ENCODE peak calls at places on chromosome 18, in five cellular contexts. U is trophoblast cell, E is IMR-90, H is neuronal stem cell, N is mesendoderm. Y is an unnamed sample.

GRCh38 chr18:32315881-32316280 is 126.0 kb downstream of the MEP1B start:
- DNase-seq in N (no peak), E (peak), H (no peak), U (no peak), Y (no peak)

GRCh38 chr18:45652703-45653490 is 37.6 kb downstream of the SLC14A2 start:
- DNase-seq in H (no peak), U (no peak), E (peak), N (no peak), Y (peak)

GRCh38 chr18:23701017-23701416 is 11.8 kb downstream of the LAMA3 start:
- DNase-seq in N (no peak), U (no peak), H (no peak), E (no peak), Y (no peak)

GRCh38 chr18:30086351-30086750 is 956.2 kb downstream of the DSC3 start:
- DNase-seq in H (no peak), N (peak), E (no peak), U (no peak), Y (no peak)

GRCh38 chr18:54149078-54149697 is 75.3 kb downstream of the MBD2 start:
- DNase-seq in E (peak), N (peak), U (peak), H (no peak), Y (peak)

GRCh38 chr18:33706391-33706790 is 128.4 kb downstream of the ASXL3 start:
- DNase-seq in N (no peak), E (peak), U (no peak), H (no peak), Y (peak)

GRCh38 chr18:1483386-1483785 is 578.7 kb downstream of the ADCYAP1 start:
- DNase-seq in H (no peak), E (no peak), N (no peak), U (no peak), Y (no peak)

GRCh38 chr18:59268722-59269562 is 4.3 kb downstream of the RAX start:
- DNase-seq in H (no peak), E (no peak), N (peak), U (peak), Y (peak)

GRCh38 chr18:23311346-23312103 is 141.6 kb upstream of the RIOK3 start:
- DNase-seq in E (peak), H (no peak), N (no peak), U (no peak), Y (peak)

GRCh38 chr18:3623769-3624545 is 174.0 kb downstream of the TGIF1 start:
- DNase-seq in U (peak), E (peak), N (peak), H (peak), Y (peak)

GRCh38 chr18:23158884-23159820 is 23.9 kb downstream of the CABLES1 start:
- DNase-seq in H (no peak), N (no peak), E (no peak), U (no peak), Y (no peak)

GRCh38 chr18:3985664-3986063 is 469.4 kb downstream of the DLGAP1 start:
- DNase-seq in U (no peak), H (no peak), E (peak), N (no peak), Y (peak)

GRCh38 chr18:55323051-55323994 is 264.7 kb downstream of the TCF4 start:
- DNase-seq in H (no peak), N (peak), U (no peak), E (peak), Y (peak)

GRCh38 chr18:76056467-76057194 is 438.4 kb downstream of the ZNF516 start:
- DNase-seq in N (no peak), H (no peak), U (no peak), E (no peak), Y (no peak)

GRCh38 chr18:23994361-23994902 is 20.1 kb upstream of the TTC39C start:
- DNase-seq in H (no peak), N (no peak), U (no peak), E (peak), Y (peak)

GRCh38 chr18:74921057-74921820 is 287.7 kb downstream of the PTGR3 start:
- DNase-seq in N (peak), H (no peak), E (no peak), U (no peak), Y (no peak)

GRCh38 chr18:72640552-72640951 is 96.4 kb upstream of the CBLN2 start:
- DNase-seq in U (no peak), N (no peak), H (no peak), E (no peak), Y (no peak)

GRCh38 chr18:35005963-35006577 is 35.1 kb upstream of the MAPRE2 start:
- DNase-seq in N (peak), U (peak), H (peak), E (peak), Y (peak)

GRCh38 chr18:73962251-73962650 is 185.4 kb downstream of the FBXO15 start:
- DNase-seq in N (no peak), H (no peak), E (peak), U (no peak), Y (no peak)

GRCh38 chr18:45522371-45522770 is 92.9 kb upstream of the SLC14A2 start:
- DNase-seq in N (no peak), E (peak), H (no peak), U (peak), Y (peak)

GRCh38 chr18:37492952-37493351 is 72.6 kb downstream of the CELF4 start:
- DNase-seq in U (no peak), H (no peak), N (no peak), E (no peak), Y (no peak)

GRCh38 chr18:23257686-23258565 is 122.6 kb downstream of the CABLES1 start:
- DNase-seq in H (no peak), U (no peak), E (peak), N (no peak), Y (peak)

GRCh38 chr18:25533088-25533676 is 181.2 kb upstream of the ZNF521 start:
- DNase-seq in H (no peak), U (peak), E (no peak), N (peak), Y (no peak)

GRCh38 chr18:58255701-58256311 is 211.8 kb downstream of the NEDD4L start:
- DNase-seq in N (no peak), H (no peak), E (no peak), U (no peak), Y (no peak)

GRCh38 chr18:58253318-58253717 is 209.3 kb downstream of the NEDD4L start:
- DNase-seq in E (no peak), H (no peak), U (no peak), N (no peak), Y (no peak)

GRCh38 chr18:58256316-58257080 is 212.5 kb downstream of the NEDD4L start:
- DNase-seq in E (no peak), H (no peak), U (no peak), N (no peak), Y (no peak)

GRCh38 chr18:58253871-58254270 is 209.8 kb downstream of the NEDD4L start:
- DNase-seq in H (no peak), E (no peak), U (peak), N (peak), Y (no peak)

DNA sequence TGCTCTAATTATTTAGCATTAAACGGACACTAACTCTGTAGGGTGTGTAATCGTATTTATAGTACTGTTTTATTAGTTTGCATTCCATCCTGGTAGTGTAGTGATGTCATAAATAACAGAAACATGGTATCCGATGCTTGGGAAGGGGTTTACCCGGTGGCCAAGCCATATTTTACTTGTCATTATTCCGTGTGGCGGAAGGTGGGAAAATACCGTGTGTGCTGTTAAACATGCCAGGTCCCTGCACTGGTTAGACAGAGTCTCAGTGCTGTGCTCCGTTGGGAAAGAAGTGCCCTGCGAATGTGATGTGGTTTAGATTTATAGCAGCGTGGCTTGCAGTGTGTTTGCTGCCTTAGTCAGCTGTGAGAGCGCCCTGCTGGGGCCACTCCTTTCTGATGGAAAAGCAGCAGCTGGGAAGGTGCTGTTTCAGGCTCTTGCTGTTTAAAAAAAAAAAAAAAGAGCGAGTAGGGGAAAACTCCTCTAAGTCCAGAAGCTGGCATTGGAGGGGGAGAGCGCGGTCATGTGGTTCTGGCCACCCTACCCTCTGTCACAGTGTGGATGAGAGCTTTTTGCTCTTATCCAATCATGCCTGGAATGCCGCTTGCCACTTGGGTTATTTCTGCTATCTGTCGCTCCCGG is 211.0 kb downstream of the NEDD4L start:
- DNase-seq in E (peak), H (no peak), N (peak), U (no peak), Y (peak)
- H4K8ac ChIP-seq in E (no peak), H (no peak), N (no peak), U (no peak), Y (peak)

GRCh38 chr18:79720359-79720733 is 40.7 kb downstream of the CTDP1 start:
- DNase-seq in N (peak), U (peak), H (no peak), E (no peak), Y (peak)

GRCh38 chr18:79723628-79724027 is 44.0 kb downstream of the CTDP1 start:
- DNase-seq in U (no peak), H (no peak), E (no peak), N (no peak), Y (no peak)

GRCh38 chr18:79724299-79725080 is 44.9 kb downstream of the CTDP1 start:
- DNase-seq in E (no peak), N (no peak), H (no peak), U (no peak), Y (no peak)

GRCh38 chr18:79725486-79725885 is 45.9 kb downstream of the CTDP1 start:
- DNase-seq in N (no peak), E (no peak), H (no peak), U (no peak), Y (no peak)

DNA sequence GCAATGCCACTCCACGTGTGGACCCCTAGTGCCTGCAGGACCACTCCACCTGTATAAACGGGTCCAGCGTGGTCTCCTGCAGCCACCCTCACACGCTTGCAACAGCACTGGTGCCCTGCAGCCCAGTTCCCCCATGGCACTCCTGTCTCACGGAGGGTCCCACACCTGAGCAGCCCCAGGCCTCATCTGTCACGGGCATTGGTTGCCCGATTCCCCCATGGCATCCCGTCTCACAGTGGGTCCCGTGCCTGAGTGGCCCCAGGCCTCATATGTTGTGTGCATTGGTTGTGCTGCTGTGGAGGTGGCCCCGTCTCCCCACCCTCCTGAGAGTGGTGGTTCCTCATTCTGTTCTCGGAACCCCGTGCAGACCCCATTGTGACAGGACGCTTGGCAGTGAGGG is 43.4 kb downstream of the CTDP1 start:
- DNase-seq in U (no peak), E (no peak), N (no peak), H (no peak), Y (no peak)
- H4K8ac ChIP-seq in U (no peak), E (no peak), N (no peak), H (no peak), Y (no peak)

GRCh38 chr18:63173983-63174382 is 145.6 kb downstream of the BCL2 start:
- DNase-seq in H (no peak), N (no peak), E (no peak), U (no peak), Y (no peak)
- H4K8ac ChIP-seq in H (no peak), N (no peak), E (no peak), U (no peak), Y (no peak)

DNA sequence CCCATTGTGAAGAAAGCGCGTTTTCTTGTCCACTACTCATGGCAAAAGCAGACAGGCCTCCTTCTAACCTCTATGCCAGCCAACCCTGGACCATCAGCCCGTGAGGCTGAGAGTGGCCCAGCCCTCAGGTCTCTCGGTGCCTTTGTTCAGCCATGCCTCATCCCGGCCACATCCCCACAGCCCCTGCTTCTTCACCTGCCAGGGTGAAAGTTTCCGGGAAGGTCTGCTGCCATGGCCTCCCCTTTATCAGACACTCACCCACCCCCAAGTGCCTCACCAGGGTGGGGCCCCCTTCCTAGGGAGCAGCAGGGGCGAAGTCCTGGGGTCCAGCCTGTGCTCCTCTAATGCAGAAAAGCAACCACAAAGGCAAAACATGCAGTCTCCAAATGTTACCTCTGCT is 478.4 kb upstream of the SALL3 start:
- DNase-seq in N (no peak), U (no peak), H (no peak), E (no peak), Y (no peak)
- H4K8ac ChIP-seq in N (no peak), U (no peak), H (no peak), E (no peak), Y (no peak)

GRCh38 chr18:39660141-39660540 is 2094.5 kb upstream of the CELF4 start:
- DNase-seq in N (no peak), E (peak), H (no peak), U (peak), Y (no peak)

GRCh38 chr18:39667905-39668304 is 2102.3 kb upstream of the CELF4 start:
- DNase-seq in H (no peak), E (peak), U (no peak), N (no peak), Y (no peak)

DNA sequence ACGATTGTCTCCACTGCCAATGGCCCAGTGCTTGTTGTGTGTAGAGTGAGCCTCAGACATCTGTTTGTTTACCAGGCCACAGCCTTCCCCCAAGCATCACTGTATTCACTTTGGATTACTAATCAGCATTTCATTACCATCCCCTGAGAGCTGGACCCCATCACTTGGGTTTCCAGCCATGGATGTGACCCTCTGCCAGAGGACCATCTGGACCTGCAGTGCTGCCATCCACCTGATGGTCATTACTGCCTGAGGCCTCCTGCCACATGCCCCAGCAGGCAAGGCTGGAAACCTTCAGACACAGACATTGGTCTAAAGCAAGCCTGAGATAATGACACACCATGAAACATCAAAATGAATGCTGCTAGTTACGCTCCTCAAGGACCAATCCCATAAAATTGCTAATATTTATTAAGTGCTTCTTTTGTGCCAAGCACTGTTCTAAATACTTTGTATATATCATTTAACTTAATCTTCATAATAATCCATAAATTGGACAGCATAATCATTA is 2096.3 kb upstream of the CELF4 start:
- DNase-seq in N (no peak), H (no peak), U (no peak), E (no peak), Y (no peak)
- H4K8ac ChIP-seq in N (no peak), H (no peak), U (no peak), E (no peak), Y (no peak)

GRCh38 chr18:79186649-79187048 is 117.5 kb downstream of the ATP9B start:
- DNase-seq in U (no peak), H (no peak), N (no peak), E (no peak), Y (no peak)

GRCh38 chr18:79178044-79178632 is 108.9 kb downstream of the ATP9B start:
- DNase-seq in E (no peak), H (no peak), N (no peak), U (no peak), Y (no peak)

GRCh38 chr18:79182047-79182713 is 113.0 kb downstream of the ATP9B start:
- DNase-seq in H (no peak), E (no peak), N (peak), U (no peak), Y (no peak)
- H4K8ac ChIP-seq in H (no peak), E (no peak), N (no peak), U (no peak), Y (no peak)

GRCh38 chr18:7020995-7021777 is 96.4 kb downstream of the LAMA1 start:
- DNase-seq in E (no peak), N (peak), U (no peak), H (no peak), Y (no peak)
- H4K8ac ChIP-seq in E (no peak), N (no peak), U (no peak), H (no peak), Y (no peak)

GRCh38 chr18:44497757-44498490 is 182.8 kb upstream of the SETBP1 start:
- DNase-seq in U (no peak), H (no peak), N (no peak), E (no peak), Y (no peak)

GRCh38 chr18:44502221-44502620 is 178.5 kb upstream of the SETBP1 start:
- DNase-seq in U (no peak), H (no peak), N (no peak), E (no peak), Y (no peak)

GRCh38 chr18:44495151-44495550 is 185.5 kb upstream of the SETBP1 start:
- DNase-seq in U (peak), N (peak), H (no peak), E (no peak), Y (no peak)

GRCh38 chr18:44500820-44501670 is 179.6 kb upstream of the SETBP1 start:
- DNase-seq in N (no peak), E (no peak), U (no peak), H (no peak), Y (no peak)

DNA sequence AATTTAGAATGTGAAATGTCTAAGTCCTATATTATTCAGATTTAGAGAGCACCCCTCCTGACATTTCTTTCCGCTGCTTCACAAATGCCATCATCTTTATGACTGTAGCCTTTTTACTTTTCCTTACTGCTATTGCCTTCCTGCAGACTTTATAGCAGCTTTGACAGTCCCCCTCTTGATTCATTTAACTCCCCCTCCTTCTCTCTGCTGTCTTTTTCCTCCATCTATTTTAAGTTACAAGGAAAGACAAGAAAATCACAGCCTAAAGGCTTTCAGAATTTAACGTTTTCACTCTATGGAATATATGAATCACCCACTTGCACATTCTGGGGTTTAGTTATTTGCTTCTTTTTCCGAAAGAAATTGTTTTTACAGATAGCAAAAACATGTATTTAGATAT is 183.4 kb upstream of the SETBP1 start:
- DNase-seq in H (no peak), E (no peak), N (no peak), U (no peak), Y (no peak)
- H4K8ac ChIP-seq in H (no peak), E (no peak), N (no peak), U (no peak), Y (no peak)

GRCh38 chr18:13138822-13139139 is 79.8 kb upstream of the LDLRAD4 start:
- DNase-seq in H (no peak), U (no peak), E (no peak), N (no peak), Y (no peak)
- H4K8ac ChIP-seq in H (no peak), U (no peak), E (no peak), N (no peak), Y (no peak)